ENCODE peak calls at places on chromosomes 16 and 17, in nine cellular contexts. S is A549; J is WERI-Rb-1; Y is CD4-positive, CD25-positive, alpha-beta regulatory T cell; K is CD8-positive, alpha-beta T cell; Z is PC-3; T is Panc1; D is left lung; H is uterus. X is an unnamed sample.

GRCh38 chr16:67426950-67427349 is 4.0 kb upstream of the HSD11B2 start:
- DNase-seq in S (no peak), J (no peak), Y (no peak), K (no peak), Z (no peak), T (no peak), D (no peak), H (peak; percentile 48), X (no peak)

GRCh38 chr16:89374393-89374948 is 115.9 kb downstream of the ANKRD11 start:
- DNase-seq in S (no peak), J (peak; percentile 57), Y (no peak), K (no peak), Z (peak; percentile 44), T (no peak), D (no peak), H (no peak), X (no peak)

GRCh38 chr16:84329849-84330684 is 35.4 kb downstream of the WFDC1 start:
- DNase-seq in S (no peak), J (no peak), Y (no peak), K (no peak), Z (no peak), T (no peak), D (no peak), H (no peak), X (no peak)

GRCh38 chr16:70341600-70341999 is 5.1 kb upstream of the DDX19A start:
- DNase-seq in S (no peak), J (no peak), Y (no peak), K (no peak), Z (no peak), T (no peak), D (no peak), H (no peak), X (no peak)

GRCh38 chr16:53945996-53946395 is 242.0 kb downstream of the FTO start:
- DNase-seq in S (peak; percentile 6), J (no peak), Y (no peak), K (no peak), Z (peak; percentile 55), T (peak; percentile 5), D (no peak), H (no peak), X (no peak)

GRCh38 chr16:55003916-55004315 is 73.3 kb downstream of the IRX5 start:
- DNase-seq in S (no peak), J (no peak), Y (no peak), K (no peak), Z (no peak), T (no peak), D (no peak), H (no peak), X (no peak)

GRCh38 chr17:48340916-48341315 is 89.1 kb downstream of the SKAP1 start:
- DNase-seq in S (no peak), J (no peak), Y (no peak), K (no peak), Z (no peak), T (no peak), D (no peak), H (no peak), X (no peak)

GRCh38 chr16:11585460-11586374 is 1.0 kb downstream of the LITAF start:
- DNase-seq in S (no peak), J (no peak), Y (no peak), K (no peak), Z (no peak), T (no peak), D (peak; percentile 85), H (peak; percentile 35), X (peak; percentile 42)

GRCh38 chr17:61732169-61732568 is 131.2 kb downstream of the BRIP1 start:
- DNase-seq in S (no peak), J (no peak), Y (no peak), K (no peak), Z (no peak), T (no peak), D (no peak), H (no peak), X (no peak)

GRCh38 chr16:582614-583331 is 7.1 kb upstream of the RAB40C start:
- DNase-seq in S (no peak), J (no peak), Y (no peak), K (no peak), Z (no peak), T (no peak), D (no peak), H (no peak), X (peak; percentile 86)

GRCh38 chr16:86566966-86567700 is 504 bp downstream of the FOXC2 start:
- DNase-seq in S (no peak), J (no peak), Y (no peak), K (no peak), Z (no peak), T (no peak), D (peak; percentile 64), H (no peak), X (no peak)

GRCh38 chr17:60602385-60602742 is 2.4 kb downstream of the PPM1D start:
- DNase-seq in S (no peak), J (no peak), Y (no peak), K (no peak), Z (peak; percentile 12), T (no peak), D (no peak), H (no peak), X (no peak)

GRCh38 chr17:72560303-72561247 is 439.8 kb downstream of the SOX9 start:
- DNase-seq in S (peak; percentile 95), J (peak; percentile 60), Y (peak; percentile 38), K (peak; percentile 32), Z (peak; percentile 92), T (no peak), D (peak; percentile 83), H (no peak), X (peak; percentile 93)

GRCh38 chr16:57694556-57695377 is at the start of gene DRC7:
- DNase-seq in S (peak; percentile 93), J (peak; percentile 70), Y (no peak), K (no peak), Z (peak; percentile 17), T (no peak), D (no peak), H (no peak), X (peak; percentile 57)

GRCh38 chr16:84368327-84368996 is at the start of gene ATP2C2:
- DNase-seq in S (no peak), J (no peak), Y (no peak), K (no peak), Z (peak; percentile 78), T (no peak), D (peak; percentile 93), H (no peak), X (peak; percentile 78)

DNA sequence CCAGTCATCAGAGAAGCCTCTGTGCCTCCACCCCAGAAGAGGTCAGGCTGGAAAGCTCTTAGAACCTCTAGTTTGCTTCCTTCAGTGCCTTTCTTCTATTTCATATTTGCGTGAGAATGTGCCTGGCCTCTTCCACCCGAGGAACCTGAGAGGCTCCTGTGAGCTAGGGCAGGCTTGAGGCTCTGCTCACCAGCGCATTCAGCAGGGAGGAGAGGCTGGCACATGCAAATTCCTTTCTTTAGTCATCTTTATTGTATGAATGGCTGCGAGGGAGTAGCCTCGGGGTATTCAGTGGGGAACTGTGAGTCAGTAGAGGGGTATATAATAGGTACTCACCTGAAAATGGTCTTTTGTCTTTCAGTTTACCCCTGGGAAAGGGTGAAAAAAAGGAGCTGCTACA is 268.3 kb downstream of the ABCC12 start:
- DNase-seq in S (peak; percentile 15), J (no peak), Y (no peak), K (no peak), Z (peak; percentile 85), T (no peak), D (no peak), H (no peak), X (no peak)
- H3K27ac ChIP-seq in S (no peak overlapping the region), J (no peak overlapping the region), Y (no peak overlapping the region), K (no peak overlapping the region), Z (peak overlapping the region; percentile 77), T (no peak overlapping the region), D (no peak overlapping the region), H (no peak overlapping the region), X (no peak overlapping the region)

GRCh38 chr17:42979511-42980273 is at the start of gene PTGES3L:
- DNase-seq in S (peak; percentile 57), J (peak; percentile 88), Y (no peak), K (no peak), Z (peak; percentile 27), T (no peak), D (no peak), H (peak; percentile 45), X (no peak)

GRCh38 chr17:42980766-42981397 is 517 bp downstream of the RUNDC1 start:
- DNase-seq in S (peak; percentile 76), J (peak; percentile 71), Y (peak; percentile 63), K (peak; percentile 27), Z (peak; percentile 62), T (no peak), D (peak; percentile 87), H (peak; percentile 36), X (peak; percentile 61)

GRCh38 chr17:42982266-42982665 is 1.9 kb downstream of the RUNDC1 start:
- DNase-seq in S (no peak), J (no peak), Y (no peak), K (no peak), Z (no peak), T (no peak), D (no peak), H (no peak), X (no peak)

GRCh38 chr17:42984486-42984885 is 4.1 kb downstream of the RUNDC1 start:
- DNase-seq in S (no peak), J (no peak), Y (no peak), K (no peak), Z (no peak), T (no peak), D (no peak), H (no peak), X (no peak)

GRCh38 chr17:42980274-42980765 is at the start of gene RUNDC1:
- DNase-seq in S (peak; percentile 98), J (peak; percentile 96), Y (peak; percentile 86), K (peak; percentile 88), Z (peak; percentile 83), T (no peak), D (peak; percentile 98), H (peak; percentile 89), X (peak; percentile 97)
- H3K4me3 ChIP-seq in S (peak within 1 kb of the TSS; percentile 86), J (peak within 1 kb of the TSS; percentile 51), Y (peak within 1 kb of the TSS; percentile 88), K (peak within 1 kb of the TSS; percentile 66), Z (peak within 1 kb of the TSS; percentile 99), T (peak within 1 kb of the TSS; percentile 68), D (peak within 1 kb of the TSS; percentile 85), H (peak within 1 kb of the TSS; percentile 54), X (peak within 1 kb of the TSS; percentile 83)

DNA sequence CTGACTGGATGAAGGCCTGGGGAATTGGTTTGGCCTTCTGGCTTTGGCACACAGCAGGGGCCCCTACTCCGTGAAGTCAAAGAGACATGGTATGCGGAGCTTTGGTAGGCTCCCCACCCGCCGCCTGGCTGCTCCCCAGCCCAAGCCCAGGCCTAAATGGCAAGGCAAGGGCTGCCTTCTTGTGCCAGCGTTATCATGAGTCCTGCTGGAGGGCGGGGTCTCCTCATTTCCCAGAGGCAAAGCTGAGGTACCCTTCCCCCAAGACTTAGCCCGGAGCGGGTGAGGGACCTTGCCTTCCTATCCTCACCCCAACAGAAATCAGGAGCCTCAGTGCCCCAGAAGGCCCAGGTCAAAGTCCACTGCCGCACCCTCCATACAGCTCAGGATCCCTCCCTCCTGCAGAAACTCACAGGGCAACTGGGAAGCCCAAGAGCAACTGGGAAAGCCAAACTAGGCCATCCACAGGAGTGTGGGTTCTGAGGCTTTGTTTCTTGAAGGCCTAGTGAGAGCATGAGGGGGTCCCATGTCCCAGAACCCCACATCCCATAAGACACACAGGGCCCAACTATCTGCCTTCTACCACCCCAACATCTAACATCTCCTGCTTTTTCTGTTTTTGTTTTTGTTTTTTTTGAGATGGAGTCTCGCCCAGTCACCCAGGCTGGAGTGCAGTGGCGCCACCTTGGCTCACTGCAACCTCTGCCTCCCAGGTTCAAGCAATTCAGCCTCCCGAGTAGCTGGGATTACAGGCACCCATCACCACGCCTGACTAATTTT is 9.3 kb downstream of the PGAP3 start:
- DNase-seq in S (no peak), J (no peak), Y (no peak), K (no peak), Z (no peak), T (no peak), D (peak; percentile 37), H (no peak), X (peak; percentile 69)
- H3K27ac ChIP-seq in S (no peak overlapping the region), J (peak overlapping the region; percentile 96), Y (no peak overlapping the region), K (peak overlapping the region; percentile 19), Z (no peak overlapping the region), T (no peak overlapping the region), D (no peak overlapping the region), H (no peak overlapping the region), X (peak overlapping the region; percentile 79)

GRCh38 chr17:66676421-66676820 is 158.5 kb upstream of the CACNG5 start:
- DNase-seq in S (peak; percentile 92), J (no peak), Y (no peak), K (no peak), Z (peak; percentile 96), T (no peak), D (peak; percentile 76), H (no peak), X (peak; percentile 88)
- H3K4me3 ChIP-seq in S (peak overlapping the region; percentile 6), J (no peak overlapping the region), Y (no peak overlapping the region), K (no peak overlapping the region), Z (peak overlapping the region; percentile 57), T (no peak overlapping the region), D (no peak overlapping the region), H (no peak overlapping the region), X (no peak overlapping the region)